ENCODE peak calls at places on chromosome 2, in six cellular contexts. N, Q, V, S, T and Z are unnamed samples.

GRCh38 chr2:11292464-11293255 is 51.8 kb downstream of the ROCK2 start:
- DNase-seq in N (no peak), Q (no peak), V (no peak), S (no peak), T (no peak), Z (no peak)

GRCh38 chr2:54871457-54872103 is 148.1 kb downstream of the EML6 start:
- DNase-seq in N (no peak), Q (no peak), V (no peak), S (no peak), T (no peak), Z (no peak)

GRCh38 chr2:241490825-241491505 is 17.4 kb downstream of the STK25 start:
- DNase-seq in N (no peak), Q (no peak), V (no peak), S (no peak), T (no peak), Z (no peak)

GRCh38 chr2:135337066-135337465 is 194.0 kb downstream of the ZRANB3 start:
- DNase-seq in N (no peak), Q (no peak), V (no peak), S (no peak), T (no peak), Z (no peak)

GRCh38 chr2:3470856-3471737 is 48.2 kb downstream of the ADI1 start:
- DNase-seq in N (no peak), Q (no peak), V (no peak), S (no peak), T (no peak), Z (no peak)

GRCh38 chr2:48415765-48416515 is 114.0 kb upstream of the STON1 start:
- DNase-seq in N (no peak), Q (no peak), V (no peak), S (no peak), T (no peak), Z (no peak)

GRCh38 chr2:232249096-232249495 is 129.5 kb upstream of the ALPP start:
- DNase-seq in N (no peak), Q (no peak), V (no peak), S (no peak), T (no peak), Z (no peak)

GRCh38 chr2:96146151-96146880 is 1.1 kb upstream of the DUSP2 start:
- DNase-seq in N (peak), Q (peak), V (peak), S (no peak), T (no peak), Z (no peak)

GRCh38 chr2:240429872-240430491 is 5.5 kb upstream of the GPC1 start:
- DNase-seq in N (no peak), Q (no peak), V (no peak), S (no peak), T (peak), Z (no peak)

GRCh38 chr2:23410596-23410995 is 25.6 kb downstream of the KLHL29 start:
- DNase-seq in N (no peak), Q (no peak), V (no peak), S (no peak), T (no peak), Z (no peak)

GRCh38 chr2:188032786-188033185 is 258.9 kb upstream of the GULP1 start:
- DNase-seq in N (no peak), Q (no peak), V (no peak), S (no peak), T (no peak), Z (no peak)

GRCh38 chr2:85230637-85231036 is 97.2 kb downstream of the TGOLN2 start:
- DNase-seq in N (no peak), Q (no peak), V (no peak), S (no peak), T (no peak), Z (no peak)

GRCh38 chr2:232235716-232236115 is 142.8 kb upstream of the ALPP start:
- DNase-seq in N (no peak), Q (no peak), V (no peak), S (no peak), T (peak), Z (no peak)

GRCh38 chr2:165952600-165953210 is 871 bp downstream of the TTC21B start:
- DNase-seq in N (no peak), Q (no peak), V (no peak), S (no peak), T (no peak), Z (peak)

GRCh38 chr2:29573147-29573546 is 348.2 kb downstream of the ALK start:
- DNase-seq in N (no peak), Q (no peak), V (no peak), S (no peak), T (no peak), Z (no peak)

GRCh38 chr2:78109272-78109671 is 587.1 kb upstream of the LRRTM4 start:
- DNase-seq in N (no peak), Q (no peak), V (no peak), S (no peak), T (no peak), Z (no peak)

GRCh38 chr2:46297546-46298271 is 502 bp downstream of the EPAS1 start:
- DNase-seq in N (peak), Q (peak), V (peak), S (no peak), T (peak), Z (peak)

GRCh38 chr2:237254911-237255578 is 158.9 kb downstream of the COL6A3 start:
- DNase-seq in N (no peak), Q (no peak), V (no peak), S (no peak), T (no peak), Z (no peak)

GRCh38 chr2:234980476-234981187 is 28.8 kb downstream of the SH3BP4 start:
- DNase-seq in N (no peak), Q (no peak), V (no peak), S (no peak), T (peak), Z (no peak)

GRCh38 chr2:239379641-239380170 is 21.1 kb downstream of the HDAC4 start:
- DNase-seq in N (no peak), Q (no peak), V (no peak), S (no peak), T (peak), Z (no peak)

GRCh38 chr2:150586858-150587257 is 99.4 kb upstream of the RND3 start:
- DNase-seq in N (no peak), Q (no peak), V (no peak), S (no peak), T (no peak), Z (peak)

GRCh38 chr2:173062806-173063205 is 12.8 kb upstream of the MAP3K20 start:
- DNase-seq in N (no peak), Q (no peak), V (no peak), S (no peak), T (no peak), Z (peak)

GRCh38 chr2:71756280-71756906 is 303.0 kb downstream of the DYSF start:
- DNase-seq in N (no peak), Q (no peak), V (no peak), S (no peak), T (no peak), Z (no peak)

GRCh38 chr2:20282916-20283592 is 58.1 kb upstream of the SDC1 start:
- DNase-seq in N (peak), Q (no peak), V (peak), S (no peak), T (peak), Z (no peak)

GRCh38 chr2:42864641-42865280 is 72.4 kb upstream of the HAAO start:
- DNase-seq in N (peak), Q (no peak), V (no peak), S (no peak), T (no peak), Z (no peak)

DNA sequence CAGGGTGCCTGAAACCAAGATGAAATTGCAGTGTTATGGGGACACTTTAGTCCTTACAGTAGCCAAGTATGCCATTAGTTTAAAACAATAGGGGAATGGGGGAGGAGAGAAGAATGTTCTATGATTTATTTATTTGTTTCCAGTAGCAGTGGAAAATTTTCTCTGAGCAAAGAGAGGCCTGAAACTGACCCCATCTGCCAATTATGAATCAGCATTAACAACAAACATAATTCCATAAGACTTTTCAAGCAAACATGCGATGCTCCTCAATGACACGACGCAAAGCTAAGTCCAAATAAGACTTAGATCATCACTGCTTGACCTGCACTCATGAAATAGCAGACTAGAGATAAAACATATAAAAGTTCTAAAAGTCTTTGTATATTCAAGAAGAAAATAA is 4.0 kb downstream of the KLF7 start:
- DNase-seq in N (no peak), Q (no peak), V (no peak), S (no peak), T (no peak), Z (no peak)
- H3K27ac ChIP-seq in N (peak), Q (no peak), V (peak), S (peak), T (peak), Z (no peak)

DNA sequence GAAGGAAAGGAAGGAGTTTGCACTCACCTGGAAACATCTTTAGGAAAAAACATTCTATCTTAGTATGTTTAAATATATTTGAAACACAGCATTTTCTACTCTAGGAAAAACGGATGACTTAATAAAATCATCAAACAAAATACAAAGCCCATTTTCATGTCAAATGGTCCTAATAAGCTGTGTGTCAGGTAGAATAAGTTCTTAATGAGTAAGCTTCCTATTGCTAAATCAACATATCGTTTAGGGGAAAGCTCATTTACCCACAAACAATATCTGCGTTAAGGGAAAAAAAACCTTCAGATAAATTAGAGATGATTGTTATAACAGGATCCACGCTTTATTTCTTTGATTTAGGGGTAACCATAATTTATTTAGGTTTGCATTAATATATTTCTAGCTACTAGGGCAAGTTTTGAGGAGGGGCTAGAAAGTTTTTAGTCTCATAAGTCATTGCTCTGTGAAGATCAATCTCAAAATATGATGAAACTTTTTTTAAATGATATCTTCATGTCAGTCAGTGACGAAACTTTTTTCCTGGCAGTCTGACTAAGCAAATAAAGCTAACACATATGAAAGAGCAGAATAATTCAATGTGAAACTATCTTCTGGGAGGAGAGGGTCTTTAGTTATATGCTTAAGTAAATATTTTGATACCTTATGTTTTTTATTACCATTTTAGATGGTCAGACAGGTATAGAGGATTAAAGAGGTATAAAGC is 147.1 kb downstream of the WDSUB1 start:
- DNase-seq in N (no peak), Q (no peak), V (no peak), S (no peak), T (no peak), Z (no peak)
- H3K27ac ChIP-seq in N (no peak), Q (no peak), V (peak), S (peak), T (no peak), Z (peak)

GRCh38 chr2:219598308-219599078 is 836 bp downstream of the STK11IP start:
- DNase-seq in N (no peak), Q (no peak), V (no peak), S (no peak), T (no peak), Z (no peak)
- H3K27ac ChIP-seq in N (peak), Q (peak), V (peak), S (peak), T (peak), Z (peak)

GRCh38 chr2:8455236-8456148 is 226.4 kb upstream of the ID2 start:
- DNase-seq in N (no peak), Q (no peak), V (peak), S (peak), T (no peak), Z (no peak)

GRCh38 chr2:8456149-8457091 is 225.4 kb upstream of the ID2 start:
- DNase-seq in N (no peak), Q (no peak), V (no peak), S (no peak), T (no peak), Z (no peak)

GRCh38 chr2:8458461-8459459 is 223.1 kb upstream of the ID2 start:
- DNase-seq in N (no peak), Q (no peak), V (no peak), S (no peak), T (no peak), Z (no peak)

GRCh38 chr2:8457620-8458255 is 224.1 kb upstream of the ID2 start:
- DNase-seq in N (no peak), Q (no peak), V (no peak), S (no peak), T (peak), Z (no peak)

GRCh38 chr2:8457092-8457481 is 224.8 kb upstream of the ID2 start:
- DNase-seq in N (no peak), Q (no peak), V (no peak), S (peak), T (peak), Z (no peak)
- H3K27ac ChIP-seq in N (no peak), Q (peak), V (no peak), S (no peak), T (peak), Z (no peak)

GRCh38 chr2:75018162-75018561 is 59.7 kb downstream of the POLE4 start:
- DNase-seq in N (no peak), Q (no peak), V (no peak), S (no peak), T (no peak), Z (no peak)

GRCh38 chr2:75025216-75025615 is 66.8 kb downstream of the POLE4 start:
- DNase-seq in N (no peak), Q (no peak), V (no peak), S (no peak), T (no peak), Z (no peak)

GRCh38 chr2:75020476-75020875 is 62.0 kb downstream of the POLE4 start:
- DNase-seq in N (no peak), Q (no peak), V (no peak), S (no peak), T (no peak), Z (no peak)

GRCh38 chr2:75022516-75022915 is 64.1 kb downstream of the POLE4 start:
- DNase-seq in N (no peak), Q (no peak), V (no peak), S (no peak), T (no peak), Z (no peak)

DNA sequence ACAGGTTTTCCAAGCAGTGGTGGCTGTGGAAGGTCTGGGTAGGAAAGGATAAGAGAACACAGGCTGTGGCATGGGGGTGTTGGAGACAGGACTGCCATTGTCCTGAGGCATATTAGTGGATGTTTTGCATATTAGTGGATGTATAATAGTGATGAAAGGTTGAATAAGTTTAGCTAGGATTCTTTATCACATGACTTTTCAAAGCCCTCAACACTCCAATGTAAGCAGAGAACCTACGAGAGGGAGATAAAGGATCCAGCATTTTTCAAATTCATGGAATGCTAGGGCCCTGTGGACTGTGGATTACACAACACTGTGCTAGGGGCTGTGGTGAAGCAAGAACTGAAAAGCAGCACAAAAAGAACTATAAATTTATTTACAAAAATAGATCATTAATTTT is 63.2 kb downstream of the POLE4 start:
- DNase-seq in N (no peak), Q (no peak), V (no peak), S (no peak), T (no peak), Z (no peak)
- H3K27ac ChIP-seq in N (no peak), Q (no peak), V (no peak), S (no peak), T (no peak), Z (no peak)